ENCODE peak calls at places on chromosomes 1 and 21, in nine cellular contexts. N is neuronal stem cell; D is kidney; F is brain microvascular endothelial cell; A is CD8-positive, alpha-beta memory T cell; V is right atrium auricular region; O is MM.1S; T is HCT116; P is thoracic aorta. M is an unnamed sample.

GRCh38 chr1:109208431-109208830 is 5.3 kb upstream of the SARS1 start:
- DNase-seq in N (no peak), D (no peak), F (no peak), A (no peak), V (no peak), O (no peak), T (no peak), P (no peak), M (no peak)

GRCh38 chr1:47809301-47810084 is 187.7 kb downstream of the TRABD2B start:
- DNase-seq in N (no peak), D (no peak), F (peak), A (no peak), V (no peak), O (no peak), T (no peak), P (no peak), M (peak)

GRCh38 chr1:50110084-50110615 is 1.4 kb downstream of the ELAVL4 start:
- DNase-seq in N (no peak), D (no peak), F (no peak), A (no peak), V (no peak), O (no peak), T (no peak), P (no peak), M (no peak)

GRCh38 chr1:217369996-217370551 is 260.8 kb downstream of the GPATCH2 start:
- DNase-seq in N (no peak), D (no peak), F (no peak), A (no peak), V (no peak), O (no peak), T (no peak), P (no peak), M (no peak)

GRCh38 chr1:219834247-219834917 is 94.0 kb downstream of the SLC30A10 start:
- DNase-seq in N (no peak), D (no peak), F (no peak), A (no peak), V (no peak), O (no peak), T (no peak), P (no peak), M (no peak)

GRCh38 chr1:71658295-71658694 is 577.5 kb upstream of the ZRANB2 start:
- DNase-seq in N (no peak), D (no peak), F (no peak), A (no peak), V (no peak), O (no peak), T (no peak), P (no peak), M (no peak)

GRCh38 chr1:114008352-114009041 is 29.2 kb downstream of the OLFML3 start:
- DNase-seq in N (no peak), D (no peak), F (peak), A (no peak), V (no peak), O (no peak), T (no peak), P (no peak), M (no peak)

GRCh38 chr1:12143631-12144155 is 23.1 kb upstream of the TNFRSF1B start:
- DNase-seq in N (no peak), D (peak), F (peak), A (no peak), V (peak), O (no peak), T (no peak), P (peak), M (peak)

GRCh38 chr21:45579383-45580180 is 37.3 kb upstream of the SLC19A1 start:
- DNase-seq in N (no peak), D (peak), F (no peak), A (no peak), V (no peak), O (no peak), T (no peak), P (no peak), M (no peak)

GRCh38 chr1:31505884-31506497 is 70.3 kb upstream of the TINAGL1 start:
- DNase-seq in N (no peak), D (no peak), F (peak), A (peak), V (peak), O (peak), T (no peak), P (no peak), M (no peak)

GRCh38 chr1:17591814-17592430 is 52.4 kb downstream of the ARHGEF10L start:
- DNase-seq in N (no peak), D (no peak), F (no peak), A (no peak), V (no peak), O (no peak), T (no peak), P (no peak), M (no peak)

GRCh38 chr1:202623075-202623474 is 87.2 kb downstream of the SYT2 start:
- DNase-seq in N (no peak), D (no peak), F (peak), A (no peak), V (peak), O (no peak), T (no peak), P (peak), M (peak)

GRCh38 chr1:209988706-209989105 is 50.7 kb downstream of the SYT14 start:
- DNase-seq in N (no peak), D (no peak), F (no peak), A (no peak), V (no peak), O (no peak), T (no peak), P (no peak), M (no peak)

GRCh38 chr1:39654291-39654690 is 14.8 kb upstream of the HEYL start:
- DNase-seq in N (no peak), D (no peak), F (no peak), A (no peak), V (no peak), O (no peak), T (no peak), P (no peak), M (peak)

GRCh38 chr1:13819637-13820036 is 119.6 kb downstream of the PRDM2 start:
- DNase-seq in N (no peak), D (no peak), F (no peak), A (no peak), V (peak), O (no peak), T (no peak), P (no peak), M (no peak)

GRCh38 chr1:42165511-42166210 is 1.1 kb upstream of the GUCA2A start:
- DNase-seq in N (no peak), D (peak), F (peak), A (no peak), V (no peak), O (no peak), T (peak), P (no peak), M (no peak)

GRCh38 chr1:223421025-223421424 is 27.8 kb downstream of the CCDC185 start:
- DNase-seq in N (no peak), D (no peak), F (no peak), A (no peak), V (no peak), O (no peak), T (no peak), P (no peak), M (no peak)

GRCh38 chr1:71785470-71785869 is 496.9 kb downstream of the NEGR1 start:
- DNase-seq in N (no peak), D (no peak), F (no peak), A (no peak), V (no peak), O (no peak), T (no peak), P (no peak), M (no peak)

GRCh38 chr1:54952950-54953718 is 27.3 kb upstream of the TMEM61 start:
- DNase-seq in N (no peak), D (no peak), F (peak), A (no peak), V (no peak), O (no peak), T (no peak), P (no peak), M (no peak)

GRCh38 chr1:15663925-15664324 is 20.2 kb upstream of the PLEKHM2 start:
- DNase-seq in N (no peak), D (no peak), F (no peak), A (no peak), V (no peak), O (no peak), T (no peak), P (no peak), M (no peak)
- H3K4me3 ChIP-seq in N (no peak), D (no peak), F (no peak), A (no peak), V (no peak), O (no peak), T (no peak), P (no peak), M (no peak)

DNA sequence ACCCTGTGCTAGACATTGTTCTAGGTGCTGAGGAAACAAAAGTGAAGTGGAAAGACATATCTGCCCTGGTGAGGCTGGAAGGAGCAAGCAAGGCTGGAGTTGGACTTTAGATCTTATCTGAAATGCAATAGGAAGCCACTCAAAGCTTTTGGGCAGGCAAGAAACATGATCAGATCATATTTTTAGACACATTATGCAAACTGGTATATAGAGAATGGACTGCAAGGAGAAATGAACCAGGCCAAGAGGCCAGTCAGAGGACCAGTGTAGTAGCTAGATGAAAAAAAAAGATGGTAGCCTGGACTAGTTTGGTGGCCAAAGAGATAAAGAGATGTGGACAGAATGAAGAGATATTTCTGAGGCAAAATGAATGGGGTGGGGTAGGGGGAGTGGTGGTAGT is 46.3 kb downstream of the CCN1 start:
- DNase-seq in N (no peak), D (no peak), F (no peak), A (no peak), V (no peak), O (no peak), T (no peak), P (no peak), M (no peak)
- H3K27ac ChIP-seq in N (no peak), D (no peak), F (no peak), A (no peak), V (no peak), O (no peak), T (no peak), P (peak), M (peak)

GRCh38 chr1:19689131-19689757 is 24.6 kb downstream of the HTR6 start:
- DNase-seq in N (no peak), D (no peak), F (no peak), A (no peak), V (no peak), O (no peak), T (no peak), P (no peak), M (no peak)
- H3K4me3 ChIP-seq in N (no peak), D (no peak), F (no peak), A (no peak), V (no peak), O (no peak), T (no peak), P (no peak), M (no peak)

DNA sequence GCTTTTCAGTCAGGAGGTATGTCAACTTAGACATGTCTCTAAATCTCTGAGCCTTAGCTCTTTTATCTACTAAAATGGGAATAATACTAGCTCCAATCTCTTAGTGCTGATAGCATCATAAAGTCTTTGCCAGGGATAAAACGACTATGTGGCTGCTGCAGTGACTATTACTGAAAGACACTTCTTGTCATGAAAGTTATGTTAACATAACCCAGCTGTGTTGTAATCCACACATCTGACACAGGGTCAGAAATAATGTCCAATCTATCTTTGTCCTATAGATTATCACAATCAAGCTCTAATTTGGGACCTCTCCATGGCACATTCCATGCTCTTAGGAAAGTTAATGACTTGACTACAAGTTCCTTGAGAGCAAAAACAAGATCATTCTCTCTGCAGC is 62.8 kb downstream of the JAK1 start:
- DNase-seq in N (no peak), D (no peak), F (no peak), A (no peak), V (no peak), O (no peak), T (no peak), P (no peak), M (no peak)
- H3K27ac ChIP-seq in N (no peak), D (no peak), F (no peak), A (no peak), V (no peak), O (no peak), T (no peak), P (no peak), M (no peak)

GRCh38 chr1:983736-984475 is 2.0 kb upstream of the PERM1 start:
- DNase-seq in N (no peak), D (peak), F (no peak), A (peak), V (no peak), O (no peak), T (no peak), P (no peak), M (peak)
- H3K4me3 ChIP-seq in N (no peak), D (no peak), F (peak), A (no peak), V (peak), O (no peak), T (no peak), P (peak), M (peak)

GRCh38 chr1:19083081-19083480 is 126.6 kb upstream of the IFFO2 start:
- DNase-seq in N (no peak), D (no peak), F (peak), A (no peak), V (no peak), O (no peak), T (no peak), P (no peak), M (no peak)

GRCh38 chr1:19079983-19080472 is 123.6 kb upstream of the IFFO2 start:
- DNase-seq in N (no peak), D (peak), F (no peak), A (no peak), V (no peak), O (no peak), T (no peak), P (no peak), M (no peak)

GRCh38 chr1:19079541-19079940 is 123.1 kb upstream of the IFFO2 start:
- DNase-seq in N (no peak), D (peak), F (no peak), A (no peak), V (no peak), O (no peak), T (no peak), P (no peak), M (peak)

GRCh38 chr1:19080715-19081114 is 124.2 kb upstream of the IFFO2 start:
- DNase-seq in N (no peak), D (no peak), F (no peak), A (no peak), V (no peak), O (no peak), T (no peak), P (no peak), M (no peak)

GRCh38 chr1:19081218-19081893 is 124.9 kb upstream of the IFFO2 start:
- DNase-seq in N (no peak), D (no peak), F (peak), A (no peak), V (peak), O (no peak), T (no peak), P (no peak), M (peak)
- H3K27ac ChIP-seq in N (no peak), D (peak), F (peak), A (peak), V (peak), O (no peak), T (no peak), P (no peak), M (peak)

DNA sequence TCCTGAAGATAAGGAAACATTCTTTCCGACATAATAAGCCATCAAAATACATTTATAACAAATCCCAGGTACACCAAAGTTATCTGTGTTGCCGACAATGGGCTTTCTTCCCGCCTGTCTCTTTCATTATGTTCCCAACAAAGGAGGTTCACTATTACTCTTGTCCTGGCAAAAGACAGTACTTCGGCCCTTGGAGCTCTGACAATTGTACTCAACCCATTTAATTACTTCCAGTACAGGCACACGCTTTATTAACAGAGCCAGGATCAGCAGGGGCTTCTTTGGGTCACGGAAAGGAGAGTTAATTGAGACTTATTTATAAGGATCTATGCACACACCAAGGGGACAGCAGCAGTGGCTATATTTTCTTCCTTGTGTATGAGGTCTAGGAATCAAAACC is 46.6 kb upstream of the DUSP10 start:
- DNase-seq in N (no peak), D (no peak), F (no peak), A (no peak), V (no peak), O (no peak), T (no peak), P (no peak), M (no peak)
- H3K4me3 ChIP-seq in N (no peak), D (no peak), F (no peak), A (no peak), V (no peak), O (no peak), T (no peak), P (no peak), M (no peak)

DNA sequence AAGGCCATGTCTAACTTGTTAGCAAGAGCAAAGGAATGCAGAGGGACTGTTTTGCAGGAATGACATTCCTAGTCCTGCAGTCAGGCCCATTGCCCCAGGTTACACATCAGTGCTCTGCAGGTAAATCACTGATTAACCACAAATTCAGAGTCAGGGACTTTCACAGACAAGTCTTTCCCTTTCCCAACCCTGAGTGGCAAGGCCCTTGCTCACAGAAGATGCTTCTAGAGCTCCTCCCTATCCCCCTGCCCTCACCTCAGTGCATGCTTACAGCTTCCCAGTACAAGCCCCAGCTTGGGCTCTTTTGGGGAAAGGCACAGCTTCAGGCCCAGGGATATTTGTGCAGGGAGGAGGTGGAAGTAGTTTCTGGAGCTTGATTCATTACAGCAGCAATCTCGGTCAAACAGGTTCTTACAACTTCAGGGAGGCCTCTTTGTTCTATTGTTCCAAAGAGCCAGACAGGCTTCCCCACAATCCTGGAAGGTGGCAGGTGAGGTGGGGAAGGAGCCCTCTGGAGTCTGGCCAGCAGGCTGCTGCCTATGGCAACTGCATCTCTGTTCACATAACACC is 53.9 kb downstream of the CASQ2 start:
- DNase-seq in N (no peak), D (peak), F (no peak), A (no peak), V (no peak), O (no peak), T (no peak), P (no peak), M (no peak)
- H3K27ac ChIP-seq in N (no peak), D (peak), F (no peak), A (no peak), V (no peak), O (no peak), T (no peak), P (no peak), M (no peak)